ENCODE peak calls at places on chromosomes 7 and 10, in seven cellular contexts. One of them, this sample, is unnamed.

GRCh38 chr7:143148651-143149050 is 16.8 kb downstream of the PIP start:
- DNase-seq in GM12891: no peak
- DNase-seq in stimulated activated CD8-positive, alpha-beta memory T cell treated with anti-CD3 and anti-CD28 coated beads, Interleukin-7, amount 100 ng/mL, for 48 hours: no peak
- DNase-seq in stimulated activated CD4-positive, alpha-beta T cell treated with anti-CD3 and anti-CD28 coated beads, Interleukin-1b, Interleukin-23, amount 100 ng/mL, for 1 hour: no peak
- DNase-seq in amygdala: no peak
- DNase-seq in HL-60: no peak
- DNase-seq in GM20000: no peak
- DNase-seq in this sample: no peak

GRCh38 chr7:43302211-43302711 is 189.8 kb downstream of the HECW1 start:
- DNase-seq in stimulated activated CD8-positive, alpha-beta memory T cell treated with anti-CD3 and anti-CD28 coated beads, Interleukin-7, amount 100 ng/mL, for 48 hours: no peak
- DNase-seq in HL-60: no peak
- DNase-seq in GM20000: no peak
- DNase-seq in stimulated activated CD4-positive, alpha-beta T cell treated with anti-CD3 and anti-CD28 coated beads, Interleukin-1b, Interleukin-23, amount 100 ng/mL, for 1 hour: no peak
- DNase-seq in amygdala: no peak
- DNase-seq in GM12891: no peak
- DNase-seq in this sample: no peak

GRCh38 chr7:37495574-37496184 is 47.0 kb upstream of the ELMO1 start:
- DNase-seq in stimulated activated CD8-positive, alpha-beta memory T cell treated with anti-CD3 and anti-CD28 coated beads, Interleukin-7, amount 100 ng/mL, for 48 hours: no peak
- DNase-seq in GM12891: no peak
- DNase-seq in HL-60: peak; percentile 17
- DNase-seq in stimulated activated CD4-positive, alpha-beta T cell treated with anti-CD3 and anti-CD28 coated beads, Interleukin-1b, Interleukin-23, amount 100 ng/mL, for 1 hour: no peak
- DNase-seq in amygdala: no peak
- DNase-seq in GM20000: peak; percentile 67
- DNase-seq in this sample: peak; percentile 26

GRCh38 chr7:44955733-44956132 is 23.1 kb downstream of the MYO1G start:
- DNase-seq in GM12891: no peak
- DNase-seq in stimulated activated CD8-positive, alpha-beta memory T cell treated with anti-CD3 and anti-CD28 coated beads, Interleukin-7, amount 100 ng/mL, for 48 hours: no peak
- DNase-seq in HL-60: no peak
- DNase-seq in GM20000: no peak
- DNase-seq in stimulated activated CD4-positive, alpha-beta T cell treated with anti-CD3 and anti-CD28 coated beads, Interleukin-1b, Interleukin-23, amount 100 ng/mL, for 1 hour: no peak
- DNase-seq in amygdala: no peak
- DNase-seq in this sample: no peak

GRCh38 chr7:47496666-47497065 is 85.2 kb downstream of the TNS3 start:
- DNase-seq in amygdala: no peak
- DNase-seq in GM20000: no peak
- DNase-seq in GM12891: no peak
- DNase-seq in stimulated activated CD4-positive, alpha-beta T cell treated with anti-CD3 and anti-CD28 coated beads, Interleukin-1b, Interleukin-23, amount 100 ng/mL, for 1 hour: no peak
- DNase-seq in stimulated activated CD8-positive, alpha-beta memory T cell treated with anti-CD3 and anti-CD28 coated beads, Interleukin-7, amount 100 ng/mL, for 48 hours: no peak
- DNase-seq in HL-60: no peak
- DNase-seq in this sample: no peak

GRCh38 chr7:154840086-154840485 is 162.8 kb downstream of the PAXIP1 start:
- DNase-seq in HL-60: no peak
- DNase-seq in GM20000: no peak
- DNase-seq in stimulated activated CD4-positive, alpha-beta T cell treated with anti-CD3 and anti-CD28 coated beads, Interleukin-1b, Interleukin-23, amount 100 ng/mL, for 1 hour: no peak
- DNase-seq in GM12891: no peak
- DNase-seq in amygdala: no peak
- DNase-seq in stimulated activated CD8-positive, alpha-beta memory T cell treated with anti-CD3 and anti-CD28 coated beads, Interleukin-7, amount 100 ng/mL, for 48 hours: no peak
- DNase-seq in this sample: no peak

GRCh38 chr7:138075350-138075749 is 909 bp upstream of the AKR1D1 start:
- DNase-seq in GM12891: no peak
- DNase-seq in stimulated activated CD8-positive, alpha-beta memory T cell treated with anti-CD3 and anti-CD28 coated beads, Interleukin-7, amount 100 ng/mL, for 48 hours: no peak
- DNase-seq in HL-60: no peak
- DNase-seq in amygdala: no peak
- DNase-seq in GM20000: no peak
- DNase-seq in stimulated activated CD4-positive, alpha-beta T cell treated with anti-CD3 and anti-CD28 coated beads, Interleukin-1b, Interleukin-23, amount 100 ng/mL, for 1 hour: no peak
- DNase-seq in this sample: no peak

GRCh38 chr7:157498690-157499089 is 161.9 kb downstream of the DNAJB6 start:
- DNase-seq in GM12891: no peak
- DNase-seq in stimulated activated CD8-positive, alpha-beta memory T cell treated with anti-CD3 and anti-CD28 coated beads, Interleukin-7, amount 100 ng/mL, for 48 hours: no peak
- DNase-seq in HL-60: no peak
- DNase-seq in amygdala: no peak
- DNase-seq in GM20000: no peak
- DNase-seq in stimulated activated CD4-positive, alpha-beta T cell treated with anti-CD3 and anti-CD28 coated beads, Interleukin-1b, Interleukin-23, amount 100 ng/mL, for 1 hour: no peak
- DNase-seq in this sample: no peak

GRCh38 chr7:25460426-25460825 is 232.1 kb upstream of the NPVF start:
- DNase-seq in GM12891: no peak
- DNase-seq in amygdala: no peak
- DNase-seq in stimulated activated CD8-positive, alpha-beta memory T cell treated with anti-CD3 and anti-CD28 coated beads, Interleukin-7, amount 100 ng/mL, for 48 hours: no peak
- DNase-seq in stimulated activated CD4-positive, alpha-beta T cell treated with anti-CD3 and anti-CD28 coated beads, Interleukin-1b, Interleukin-23, amount 100 ng/mL, for 1 hour: no peak
- DNase-seq in GM20000: no peak
- DNase-seq in HL-60: no peak
- DNase-seq in this sample: no peak

GRCh38 chr10:102523250-102524029 is 19.7 kb downstream of the SUFU start:
- DNase-seq in GM20000: no peak
- DNase-seq in HL-60: no peak
- DNase-seq in amygdala: no peak
- DNase-seq in stimulated activated CD4-positive, alpha-beta T cell treated with anti-CD3 and anti-CD28 coated beads, Interleukin-1b, Interleukin-23, amount 100 ng/mL, for 1 hour: no peak
- DNase-seq in stimulated activated CD8-positive, alpha-beta memory T cell treated with anti-CD3 and anti-CD28 coated beads, Interleukin-7, amount 100 ng/mL, for 48 hours: no peak
- DNase-seq in GM12891: no peak
- DNase-seq in this sample: no peak

GRCh38 chr7:151472644-151473380 is 32.9 kb upstream of the CRYGN start:
- DNase-seq in GM12891: no peak
- DNase-seq in HL-60: no peak
- DNase-seq in stimulated activated CD8-positive, alpha-beta memory T cell treated with anti-CD3 and anti-CD28 coated beads, Interleukin-7, amount 100 ng/mL, for 48 hours: no peak
- DNase-seq in amygdala: no peak
- DNase-seq in stimulated activated CD4-positive, alpha-beta T cell treated with anti-CD3 and anti-CD28 coated beads, Interleukin-1b, Interleukin-23, amount 100 ng/mL, for 1 hour: no peak
- DNase-seq in GM20000: no peak
- DNase-seq in this sample: peak; percentile 77

GRCh38 chr7:143237363-143237762 is 15.5 kb downstream of the TAS2R40 start:
- DNase-seq in stimulated activated CD8-positive, alpha-beta memory T cell treated with anti-CD3 and anti-CD28 coated beads, Interleukin-7, amount 100 ng/mL, for 48 hours: no peak
- DNase-seq in amygdala: no peak
- DNase-seq in HL-60: no peak
- DNase-seq in GM20000: no peak
- DNase-seq in stimulated activated CD4-positive, alpha-beta T cell treated with anti-CD3 and anti-CD28 coated beads, Interleukin-1b, Interleukin-23, amount 100 ng/mL, for 1 hour: no peak
- DNase-seq in GM12891: no peak
- DNase-seq in this sample: no peak

GRCh38 chr7:24728503-24729364 is 28.5 kb downstream of the GSDME start:
- DNase-seq in GM20000: no peak
- DNase-seq in stimulated activated CD8-positive, alpha-beta memory T cell treated with anti-CD3 and anti-CD28 coated beads, Interleukin-7, amount 100 ng/mL, for 48 hours: no peak
- DNase-seq in stimulated activated CD4-positive, alpha-beta T cell treated with anti-CD3 and anti-CD28 coated beads, Interleukin-1b, Interleukin-23, amount 100 ng/mL, for 1 hour: no peak
- DNase-seq in HL-60: no peak
- DNase-seq in GM12891: no peak
- DNase-seq in amygdala: no peak
- DNase-seq in this sample: no peak

GRCh38 chr7:66110861-66111260 is 3.8 kb upstream of the CRCP start:
- DNase-seq in GM12891: no peak
- DNase-seq in HL-60: no peak
- DNase-seq in stimulated activated CD4-positive, alpha-beta T cell treated with anti-CD3 and anti-CD28 coated beads, Interleukin-1b, Interleukin-23, amount 100 ng/mL, for 1 hour: no peak
- DNase-seq in stimulated activated CD8-positive, alpha-beta memory T cell treated with anti-CD3 and anti-CD28 coated beads, Interleukin-7, amount 100 ng/mL, for 48 hours: no peak
- DNase-seq in GM20000: no peak
- DNase-seq in amygdala: no peak
- DNase-seq in this sample: no peak

GRCh38 chr7:77903597-77903996 is 105.0 kb downstream of the PHTF2 start:
- DNase-seq in stimulated activated CD4-positive, alpha-beta T cell treated with anti-CD3 and anti-CD28 coated beads, Interleukin-1b, Interleukin-23, amount 100 ng/mL, for 1 hour: no peak
- DNase-seq in stimulated activated CD8-positive, alpha-beta memory T cell treated with anti-CD3 and anti-CD28 coated beads, Interleukin-7, amount 100 ng/mL, for 48 hours: no peak
- DNase-seq in HL-60: peak; percentile 19
- DNase-seq in amygdala: no peak
- DNase-seq in GM12891: no peak
- DNase-seq in GM20000: peak; percentile 9
- DNase-seq in this sample: peak; percentile 21

GRCh38 chr10:43888551-43888950 is 239.9 kb upstream of the ZNF32 start:
- DNase-seq in stimulated activated CD8-positive, alpha-beta memory T cell treated with anti-CD3 and anti-CD28 coated beads, Interleukin-7, amount 100 ng/mL, for 48 hours: no peak
- DNase-seq in stimulated activated CD4-positive, alpha-beta T cell treated with anti-CD3 and anti-CD28 coated beads, Interleukin-1b, Interleukin-23, amount 100 ng/mL, for 1 hour: no peak
- DNase-seq in GM12891: no peak
- DNase-seq in GM20000: no peak
- DNase-seq in amygdala: no peak
- DNase-seq in HL-60: no peak
- DNase-seq in this sample: no peak

GRCh38 chr10:112689327-112689726 is 242.3 kb downstream of the VTI1A start:
- DNase-seq in stimulated activated CD8-positive, alpha-beta memory T cell treated with anti-CD3 and anti-CD28 coated beads, Interleukin-7, amount 100 ng/mL, for 48 hours: no peak
- DNase-seq in stimulated activated CD4-positive, alpha-beta T cell treated with anti-CD3 and anti-CD28 coated beads, Interleukin-1b, Interleukin-23, amount 100 ng/mL, for 1 hour: no peak
- DNase-seq in HL-60: no peak
- DNase-seq in GM12891: no peak
- DNase-seq in GM20000: no peak
- DNase-seq in amygdala: no peak
- DNase-seq in this sample: no peak

GRCh38 chr10:118832242-118832651 is 77.5 kb upstream of the CACUL1 start:
- DNase-seq in stimulated activated CD4-positive, alpha-beta T cell treated with anti-CD3 and anti-CD28 coated beads, Interleukin-1b, Interleukin-23, amount 100 ng/mL, for 1 hour: no peak
- DNase-seq in GM20000: no peak
- DNase-seq in stimulated activated CD8-positive, alpha-beta memory T cell treated with anti-CD3 and anti-CD28 coated beads, Interleukin-7, amount 100 ng/mL, for 48 hours: no peak
- DNase-seq in HL-60: peak; percentile 75
- DNase-seq in GM12891: no peak
- DNase-seq in amygdala: no peak
- DNase-seq in this sample: peak; percentile 12

GRCh38 chr7:103640031-103640779 is 194.2 kb upstream of the SLC26A5 start:
- DNase-seq in stimulated activated CD8-positive, alpha-beta memory T cell treated with anti-CD3 and anti-CD28 coated beads, Interleukin-7, amount 100 ng/mL, for 48 hours: no peak
- DNase-seq in GM12891: no peak
- DNase-seq in amygdala: no peak
- DNase-seq in HL-60: no peak
- DNase-seq in stimulated activated CD4-positive, alpha-beta T cell treated with anti-CD3 and anti-CD28 coated beads, Interleukin-1b, Interleukin-23, amount 100 ng/mL, for 1 hour: no peak
- DNase-seq in GM20000: no peak
- DNase-seq in this sample: no peak

GRCh38 chr10:27252267-27253000 is 11.8 kb upstream of the ACBD5 start:
- DNase-seq in stimulated activated CD8-positive, alpha-beta memory T cell treated with anti-CD3 and anti-CD28 coated beads, Interleukin-7, amount 100 ng/mL, for 48 hours: peak; percentile 74
- DNase-seq in HL-60: peak; percentile 20
- DNase-seq in amygdala: no peak
- DNase-seq in stimulated activated CD4-positive, alpha-beta T cell treated with anti-CD3 and anti-CD28 coated beads, Interleukin-1b, Interleukin-23, amount 100 ng/mL, for 1 hour: peak; percentile 52
- DNase-seq in GM20000: peak; percentile 91
- DNase-seq in GM12891: peak; percentile 86
- DNase-seq in this sample: peak; percentile 84

GRCh38 chr10:63901916-63902315 is 380.7 kb downstream of the REEP3 start:
- DNase-seq in HL-60: no peak
- DNase-seq in stimulated activated CD4-positive, alpha-beta T cell treated with anti-CD3 and anti-CD28 coated beads, Interleukin-1b, Interleukin-23, amount 100 ng/mL, for 1 hour: no peak
- DNase-seq in GM20000: no peak
- DNase-seq in GM12891: no peak
- DNase-seq in stimulated activated CD8-positive, alpha-beta memory T cell treated with anti-CD3 and anti-CD28 coated beads, Interleukin-7, amount 100 ng/mL, for 48 hours: no peak
- DNase-seq in amygdala: no peak
- DNase-seq in this sample: no peak

GRCh38 chr10:95467162-95467599 is 94.0 kb downstream of the SORBS1 start:
- DNase-seq in stimulated activated CD8-positive, alpha-beta memory T cell treated with anti-CD3 and anti-CD28 coated beads, Interleukin-7, amount 100 ng/mL, for 48 hours: no peak
- DNase-seq in GM20000: no peak
- DNase-seq in amygdala: no peak
- DNase-seq in stimulated activated CD4-positive, alpha-beta T cell treated with anti-CD3 and anti-CD28 coated beads, Interleukin-1b, Interleukin-23, amount 100 ng/mL, for 1 hour: no peak
- DNase-seq in GM12891: no peak
- DNase-seq in HL-60: peak; percentile 7
- DNase-seq in this sample: no peak

GRCh38 chr10:69446229-69446628 is 5.0 kb upstream of the TSPAN15 start:
- DNase-seq in stimulated activated CD4-positive, alpha-beta T cell treated with anti-CD3 and anti-CD28 coated beads, Interleukin-1b, Interleukin-23, amount 100 ng/mL, for 1 hour: no peak
- DNase-seq in stimulated activated CD8-positive, alpha-beta memory T cell treated with anti-CD3 and anti-CD28 coated beads, Interleukin-7, amount 100 ng/mL, for 48 hours: no peak
- DNase-seq in HL-60: no peak
- DNase-seq in GM12891: no peak
- DNase-seq in GM20000: no peak
- DNase-seq in amygdala: no peak
- DNase-seq in this sample: no peak

GRCh38 chr10:27742926-27743735 is 2.5 kb downstream of the MKX start:
- DNase-seq in stimulated activated CD4-positive, alpha-beta T cell treated with anti-CD3 and anti-CD28 coated beads, Interleukin-1b, Interleukin-23, amount 100 ng/mL, for 1 hour: no peak
- DNase-seq in HL-60: no peak
- DNase-seq in GM20000: peak; percentile 29
- DNase-seq in GM12891: peak; percentile 19
- DNase-seq in amygdala: no peak
- DNase-seq in stimulated activated CD8-positive, alpha-beta memory T cell treated with anti-CD3 and anti-CD28 coated beads, Interleukin-7, amount 100 ng/mL, for 48 hours: no peak
- DNase-seq in this sample: no peak

GRCh38 chr10:110758898-110759297 is 112.8 kb upstream of the PDCD4 start:
- DNase-seq in stimulated activated CD8-positive, alpha-beta memory T cell treated with anti-CD3 and anti-CD28 coated beads, Interleukin-7, amount 100 ng/mL, for 48 hours: no peak
- DNase-seq in amygdala: no peak
- DNase-seq in HL-60: no peak
- DNase-seq in GM20000: no peak
- DNase-seq in GM12891: no peak
- DNase-seq in stimulated activated CD4-positive, alpha-beta T cell treated with anti-CD3 and anti-CD28 coated beads, Interleukin-1b, Interleukin-23, amount 100 ng/mL, for 1 hour: no peak
- DNase-seq in this sample: no peak

This sample was measured in RPMI8226.